ENCODE peak calls at places on chromosomes 12 and 14, in five cellular contexts. One of them, this sample, is unnamed.

GRCh38 chr14:71119832-71120231 is 212.6 kb downstream of the PCNX1 start:
- DNase-seq in H7: no peak
- DNase-seq in fibroblast of pulmonary artery: no peak
- DNase-seq in suprapubic skin: no peak
- DNase-seq in AG09309: no peak
- DNase-seq in this sample: no peak

GRCh38 chr12:81617915-81618314 is 141.2 kb downstream of the PPFIA2 start:
- DNase-seq in H7: no peak
- DNase-seq in fibroblast of pulmonary artery: no peak
- DNase-seq in suprapubic skin: no peak
- DNase-seq in AG09309: no peak
- DNase-seq in this sample: no peak

GRCh38 chr14:28381656-28382055 is 384.9 kb upstream of the FOXG1 start:
- DNase-seq in H7: no peak
- DNase-seq in fibroblast of pulmonary artery: peak
- DNase-seq in suprapubic skin: no peak
- DNase-seq in AG09309: no peak
- DNase-seq in this sample: no peak

GRCh38 chr14:35480119-35480769 is 53.7 kb upstream of the INSM2 start:
- DNase-seq in H7: no peak
- DNase-seq in fibroblast of pulmonary artery: peak
- DNase-seq in suprapubic skin: no peak
- DNase-seq in AG09309: no peak
- DNase-seq in this sample: no peak

GRCh38 chr12:674272-674781 is 11.1 kb upstream of the NINJ2 start:
- DNase-seq in H7: no peak
- DNase-seq in fibroblast of pulmonary artery: no peak
- DNase-seq in suprapubic skin: no peak
- DNase-seq in AG09309: no peak
- DNase-seq in this sample: no peak

GRCh38 chr12:132789099-132789471 is 27.5 kb upstream of the ANKLE2 start:
- DNase-seq in H7: no peak
- DNase-seq in fibroblast of pulmonary artery: no peak
- DNase-seq in suprapubic skin: no peak
- DNase-seq in AG09309: no peak
- DNase-seq in this sample: no peak

GRCh38 chr12:52862023-52862422 is 13.2 kb upstream of the KRT78 start:
- DNase-seq in H7: no peak
- DNase-seq in fibroblast of pulmonary artery: no peak
- DNase-seq in suprapubic skin: no peak
- DNase-seq in AG09309: no peak
- DNase-seq in this sample: no peak

GRCh38 chr12:76628745-76629144 is 69.2 kb upstream of the OSBPL8 start:
- DNase-seq in H7: no peak
- DNase-seq in fibroblast of pulmonary artery: peak
- DNase-seq in suprapubic skin: no peak
- DNase-seq in AG09309: no peak
- DNase-seq in this sample: no peak

GRCh38 chr12:116123511-116124258 is 153.8 kb downstream of the MED13L start:
- DNase-seq in H7: no peak
- DNase-seq in fibroblast of pulmonary artery: peak
- DNase-seq in suprapubic skin: no peak
- DNase-seq in AG09309: no peak
- DNase-seq in this sample: no peak

GRCh38 chr12:110741371-110741770 is 1.3 kb downstream of the PPP1CC start:
- DNase-seq in H7: no peak
- DNase-seq in fibroblast of pulmonary artery: no peak
- DNase-seq in suprapubic skin: no peak
- DNase-seq in AG09309: no peak
- DNase-seq in this sample: no peak

GRCh38 chr12:102300824-102301461 is 103.3 kb upstream of the PMCH start:
- DNase-seq in H7: peak
- DNase-seq in fibroblast of pulmonary artery: peak
- DNase-seq in suprapubic skin: no peak
- DNase-seq in AG09309: peak
- DNase-seq in this sample: peak

GRCh38 chr12:108211161-108211560 is 82.1 kb downstream of the WSCD2 start:
- DNase-seq in H7: peak
- DNase-seq in fibroblast of pulmonary artery: no peak
- DNase-seq in suprapubic skin: no peak
- DNase-seq in AG09309: no peak
- DNase-seq in this sample: no peak

GRCh38 chr12:66851134-66851533 is 172.3 kb upstream of the GRIP1 start:
- DNase-seq in H7: no peak
- DNase-seq in fibroblast of pulmonary artery: no peak
- DNase-seq in suprapubic skin: no peak
- DNase-seq in AG09309: no peak
- DNase-seq in this sample: no peak

GRCh38 chr12:5232291-5232690 is 188.6 kb downstream of the KCNA5 start:
- DNase-seq in H7: no peak
- DNase-seq in fibroblast of pulmonary artery: no peak
- DNase-seq in suprapubic skin: no peak
- DNase-seq in AG09309: peak
- DNase-seq in this sample: no peak

GRCh38 chr12:17030338-17030737 is 424.4 kb upstream of the LMO3 start:
- DNase-seq in H7: no peak
- DNase-seq in fibroblast of pulmonary artery: no peak
- DNase-seq in suprapubic skin: no peak
- DNase-seq in AG09309: no peak
- DNase-seq in this sample: no peak

GRCh38 chr12:62919827-62920226 is 15.1 kb downstream of the PPM1H start:
- DNase-seq in H7: no peak
- DNase-seq in fibroblast of pulmonary artery: peak
- DNase-seq in suprapubic skin: no peak
- DNase-seq in AG09309: peak
- DNase-seq in this sample: no peak

GRCh38 chr14:60657609-60657983 is 8.3 kb upstream of the SIX1 start:
- DNase-seq in H7: no peak
- DNase-seq in fibroblast of pulmonary artery: no peak
- DNase-seq in suprapubic skin: no peak
- DNase-seq in AG09309: no peak
- DNase-seq in this sample: no peak

GRCh38 chr12:28954333-28954732 is 194.7 kb upstream of the FAR2 start:
- DNase-seq in H7: no peak
- DNase-seq in fibroblast of pulmonary artery: no peak
- DNase-seq in suprapubic skin: no peak
- DNase-seq in AG09309: no peak
- DNase-seq in this sample: no peak

GRCh38 chr14:58626441-58626840 is 11.3 kb upstream of the DACT1 start:
- DNase-seq in H7: no peak
- DNase-seq in fibroblast of pulmonary artery: peak
- DNase-seq in suprapubic skin: no peak
- DNase-seq in AG09309: peak
- DNase-seq in this sample: no peak

GRCh38 chr14:85252011-85252410 is 277.9 kb upstream of the FLRT2 start:
- DNase-seq in H7: no peak
- DNase-seq in fibroblast of pulmonary artery: peak
- DNase-seq in suprapubic skin: no peak
- DNase-seq in AG09309: peak
- DNase-seq in this sample: no peak

GRCh38 chr14:53333809-53334208 is 180.7 kb upstream of the DDHD1 start:
- DNase-seq in H7: no peak
- DNase-seq in fibroblast of pulmonary artery: no peak
- DNase-seq in suprapubic skin: no peak
- DNase-seq in AG09309: no peak
- DNase-seq in this sample: no peak

GRCh38 chr12:96501139-96501741 is 11.9 kb downstream of the CFAP54 start:
- DNase-seq in H7: no peak
- DNase-seq in fibroblast of pulmonary artery: peak
- DNase-seq in suprapubic skin: no peak
- DNase-seq in AG09309: no peak
- DNase-seq in this sample: peak

GRCh38 chr12:124667671-124668337 is 100.4 kb upstream of the NCOR2 start:
- DNase-seq in H7: no peak
- DNase-seq in fibroblast of pulmonary artery: peak
- DNase-seq in suprapubic skin: no peak
- DNase-seq in AG09309: no peak
- DNase-seq in this sample: no peak

GRCh38 chr14:103086771-103087342 is 2.8 kb downstream of the LBHD2 start:
- DNase-seq in H7: peak
- DNase-seq in fibroblast of pulmonary artery: no peak
- DNase-seq in suprapubic skin: no peak
- DNase-seq in AG09309: no peak
- DNase-seq in this sample: no peak

GRCh38 chr12:52417742-52418141 is 11.6 kb upstream of the KRT82 start:
- DNase-seq in H7: no peak
- DNase-seq in fibroblast of pulmonary artery: no peak
- DNase-seq in suprapubic skin: no peak
- DNase-seq in AG09309: no peak
- DNase-seq in this sample: no peak

GRCh38 chr12:685388-685787 is 22.1 kb upstream of the NINJ2 start:
- DNase-seq in H7: no peak
- DNase-seq in fibroblast of pulmonary artery: peak
- DNase-seq in suprapubic skin: no peak
- DNase-seq in AG09309: no peak
- DNase-seq in this sample: peak

GRCh38 chr14:99273025-99273723 is 1.2 kb upstream of the BCL11B start:
- DNase-seq in H7: peak
- DNase-seq in fibroblast of pulmonary artery: no peak
- DNase-seq in suprapubic skin: peak
- DNase-seq in AG09309: no peak
- DNase-seq in this sample: no peak

GRCh38 chr12:124688356-124688992 is 121.1 kb upstream of the NCOR2 start:
- DNase-seq in H7: no peak
- DNase-seq in fibroblast of pulmonary artery: peak
- DNase-seq in suprapubic skin: no peak
- DNase-seq in AG09309: no peak
- DNase-seq in this sample: no peak

GRCh38 chr12:114400925-114401324 is 5.0 kb downstream of the TBX5 start:
- DNase-seq in H7: peak
- DNase-seq in fibroblast of pulmonary artery: peak
- DNase-seq in suprapubic skin: peak
- DNase-seq in AG09309: peak
- DNase-seq in this sample: no peak

GRCh38 chr12:50394469-50395029 is 1.9 kb downstream of the FAM186A start:
- DNase-seq in H7: no peak
- DNase-seq in fibroblast of pulmonary artery: peak
- DNase-seq in suprapubic skin: no peak
- DNase-seq in AG09309: no peak
- DNase-seq in this sample: no peak

GRCh38 chr14:68683326-68683725 is 109.5 kb downstream of the ZFP36L1 start:
- DNase-seq in H7: no peak
- DNase-seq in fibroblast of pulmonary artery: no peak
- DNase-seq in suprapubic skin: no peak
- DNase-seq in AG09309: no peak
- DNase-seq in this sample: no peak
- H3K4me3 ChIP-seq in H7: no peak
- H3K4me3 ChIP-seq in fibroblast of pulmonary artery: no peak
- H3K4me3 ChIP-seq in suprapubic skin: no peak
- H3K4me3 ChIP-seq in AG09309: no peak
- H3K4me3 ChIP-seq in this sample: no peak

DNA sequence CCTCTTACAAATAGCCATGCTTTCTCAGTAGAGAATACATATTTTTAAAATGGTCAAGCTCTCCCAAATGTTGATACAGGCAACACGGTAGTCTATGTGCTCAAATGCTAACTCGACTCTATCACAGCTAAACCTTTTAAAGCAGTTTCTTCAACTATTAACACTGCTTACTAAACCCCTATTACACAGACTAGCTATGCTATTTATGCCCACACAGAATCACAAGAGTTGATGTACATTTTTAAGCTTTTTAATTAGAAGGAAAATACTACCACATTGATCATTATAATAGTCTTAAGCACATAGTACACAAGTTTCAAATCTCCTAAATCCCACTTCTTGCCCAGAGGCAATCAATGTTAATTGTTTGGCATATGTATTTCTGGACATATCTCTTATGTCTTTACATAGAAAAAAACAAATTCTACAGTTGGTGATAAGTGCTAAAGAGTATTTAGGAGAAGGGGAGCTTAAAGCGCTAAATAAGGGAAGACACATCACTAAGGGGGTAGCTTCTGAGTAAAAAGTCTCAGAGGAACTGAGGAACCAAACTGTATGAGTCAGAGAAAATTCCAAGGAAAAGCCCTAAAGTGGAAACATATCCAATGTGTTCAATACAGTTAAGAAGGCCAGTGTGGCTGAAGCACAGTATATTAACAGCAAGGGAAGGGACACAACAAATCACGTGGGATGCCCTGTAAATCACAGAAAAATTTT is 13.7 kb downstream of the HNRNPC start:
- DNase-seq in H7: no peak
- DNase-seq in fibroblast of pulmonary artery: no peak
- DNase-seq in suprapubic skin: no peak
- DNase-seq in AG09309: no peak
- DNase-seq in this sample: no peak
- H3K4me3 ChIP-seq in H7: no peak
- H3K4me3 ChIP-seq in fibroblast of pulmonary artery: no peak
- H3K4me3 ChIP-seq in suprapubic skin: no peak
- H3K4me3 ChIP-seq in AG09309: no peak
- H3K4me3 ChIP-seq in this sample: no peak

DNA sequence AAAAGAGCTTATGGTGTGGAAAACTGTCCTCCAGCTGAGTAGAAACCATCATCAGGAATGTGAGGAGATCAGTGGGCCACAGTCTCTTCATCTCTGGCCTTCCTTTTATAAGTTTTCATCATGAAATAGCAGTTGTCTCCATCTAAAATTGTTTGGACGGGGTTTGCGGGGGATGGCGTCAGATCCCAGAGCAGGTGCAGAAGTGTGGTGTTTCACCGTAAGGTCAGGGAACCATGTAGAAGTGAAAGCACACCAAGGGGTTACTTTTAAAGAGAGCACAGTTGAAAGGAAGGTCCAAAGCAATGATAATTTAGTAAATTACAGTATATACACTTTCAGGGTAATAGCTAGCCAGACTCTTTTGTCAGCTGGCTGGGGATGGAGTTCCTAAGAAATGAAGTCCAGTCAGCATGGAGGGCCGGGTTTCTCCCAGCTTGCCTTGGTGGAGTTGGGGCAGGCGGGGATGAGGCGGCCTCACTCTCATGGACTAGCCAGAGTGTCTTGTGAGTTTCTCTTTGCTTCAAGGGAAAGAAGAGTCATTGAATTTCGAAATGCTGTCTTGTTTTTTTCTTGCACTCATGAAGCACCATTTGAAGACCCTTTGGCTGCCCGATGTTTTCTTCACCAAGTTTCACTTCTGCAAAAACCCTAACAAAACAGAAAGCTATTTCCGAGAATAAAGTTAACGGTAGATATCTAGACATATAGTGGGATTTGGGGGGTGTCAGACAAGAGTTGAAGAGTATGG is 100.6 kb downstream of the ETV6 start:
- DNase-seq in H7: no peak
- DNase-seq in fibroblast of pulmonary artery: no peak
- DNase-seq in suprapubic skin: no peak
- DNase-seq in AG09309: no peak
- DNase-seq in this sample: no peak
- H3K4me3 ChIP-seq in H7: no peak
- H3K4me3 ChIP-seq in fibroblast of pulmonary artery: no peak
- H3K4me3 ChIP-seq in suprapubic skin: no peak
- H3K4me3 ChIP-seq in AG09309: no peak
- H3K4me3 ChIP-seq in this sample: no peak

GRCh38 chr14:62307844-62308243 is 545.6 kb downstream of the SNAPC1 start:
- DNase-seq in H7: no peak
- DNase-seq in fibroblast of pulmonary artery: no peak
- DNase-seq in suprapubic skin: no peak
- DNase-seq in AG09309: no peak
- DNase-seq in this sample: no peak

GRCh38 chr14:62308316-62308715 is 546.1 kb downstream of the SNAPC1 start:
- DNase-seq in H7: no peak
- DNase-seq in fibroblast of pulmonary artery: no peak
- DNase-seq in suprapubic skin: no peak
- DNase-seq in AG09309: no peak
- DNase-seq in this sample: no peak

GRCh38 chr14:62308927-62309326 is 546.7 kb downstream of the SNAPC1 start:
- DNase-seq in H7: no peak
- DNase-seq in fibroblast of pulmonary artery: peak
- DNase-seq in suprapubic skin: no peak
- DNase-seq in AG09309: no peak
- DNase-seq in this sample: no peak

GRCh38 chr14:62313228-62313627 is 551.0 kb downstream of the SNAPC1 start:
- DNase-seq in H7: no peak
- DNase-seq in fibroblast of pulmonary artery: no peak
- DNase-seq in suprapubic skin: no peak
- DNase-seq in AG09309: no peak
- DNase-seq in this sample: no peak
- H3K4me3 ChIP-seq in H7: no peak
- H3K4me3 ChIP-seq in fibroblast of pulmonary artery: no peak
- H3K4me3 ChIP-seq in suprapubic skin: no peak
- H3K4me3 ChIP-seq in AG09309: no peak
- H3K4me3 ChIP-seq in this sample: no peak

This sample was measured in epithelial cell of proximal tubule.